ENCODE peak calls at places on chromosomes 3 and 15, in four cellular contexts. O, S, D and V are unnamed samples. For H3K9me3, the result is how much of the 10 kb centered on the place peaks cover.

GRCh38 chr3:141840737-141841544 is 35.5 kb upstream of the ATP1B3 start:
- DNase-seq in O (no peak), S (no peak), D (no peak), V (no peak)

GRCh38 chr15:91912336-91912735 is 58.8 kb downstream of the SLCO3A1 start:
- DNase-seq in O (no peak), S (no peak), D (no peak), V (no peak)

GRCh38 chr3:45642731-45643152 is 46.5 kb upstream of the SACM1L start:
- DNase-seq in O (no peak), S (no peak), D (no peak), V (no peak)

GRCh38 chr3:172201136-172201989 is 162.0 kb downstream of the FNDC3B start:
- DNase-seq in O (no peak), S (no peak), D (peak), V (no peak)

GRCh38 chr15:44482088-44482487 is 54.7 kb downstream of the CTDSPL2 start:
- DNase-seq in O (no peak), S (no peak), D (no peak), V (no peak)

GRCh38 chr15:101528108-101528916 is 38.8 kb upstream of the PCSK6 start:
- DNase-seq in O (no peak), S (no peak), D (peak), V (no peak)

GRCh38 chr3:120544361-120544760 is 51.8 kb upstream of the NDUFB4 start:
- DNase-seq in O (no peak), S (no peak), D (no peak), V (no peak)

GRCh38 chr3:108132727-108133373 is 42.0 kb upstream of the CD47 start:
- DNase-seq in O (no peak), S (no peak), D (no peak), V (no peak)

GRCh38 chr3:5110307-5110706 is 11.8 kb upstream of the ARL8B start:
- DNase-seq in O (no peak), S (no peak), D (no peak), V (no peak)

GRCh38 chr15:33114484-33114767 is 80.1 kb downstream of the FMN1 start:
- DNase-seq in O (no peak), S (no peak), D (no peak), V (no peak)

GRCh38 chr3:11655188-11655928 is 11.6 kb upstream of the VGLL4 start:
- DNase-seq in O (no peak), S (no peak), D (no peak), V (no peak)

DNA sequence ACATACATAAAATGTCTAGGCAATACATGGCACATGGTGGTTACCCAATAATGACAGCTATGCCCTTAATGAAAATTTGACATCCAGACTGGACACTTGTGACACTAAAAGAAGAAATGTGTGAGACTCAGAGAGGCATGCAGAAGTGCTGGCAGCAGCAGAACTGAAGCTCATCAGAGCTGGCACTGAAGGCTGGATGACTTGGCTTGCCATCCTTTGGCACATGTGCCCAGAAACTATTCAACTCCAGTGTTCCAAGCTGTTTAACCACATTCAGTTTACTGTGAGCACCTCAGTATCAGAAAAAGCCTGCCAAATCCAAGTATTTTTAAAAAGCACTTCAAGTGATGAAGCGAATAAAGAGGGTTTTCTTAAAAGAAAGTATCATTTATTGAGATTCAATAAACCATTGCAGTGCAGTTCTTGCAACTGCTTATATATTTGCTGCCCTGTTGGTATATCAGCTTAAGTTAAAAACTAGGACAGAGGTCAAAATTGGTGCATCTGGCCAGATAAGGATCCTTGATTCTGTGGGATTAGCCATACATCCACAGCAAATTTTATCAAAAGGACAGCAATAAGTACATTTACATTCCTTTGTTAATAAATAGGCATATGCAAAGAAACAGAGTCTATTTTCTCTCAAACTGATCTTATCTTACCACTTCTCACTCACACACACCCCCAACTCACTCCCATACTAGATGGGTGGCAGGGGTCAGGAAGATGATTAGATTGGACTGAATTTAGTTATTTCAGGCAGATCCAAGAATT is 15.8 kb downstream of the IGSF11 start:
- DNase-seq in O (no peak), S (no peak), D (no peak), V (no peak)
- H3K9me3 ChIP-seq in O (under half), S (under half), D (under half), V (under half)

DNA sequence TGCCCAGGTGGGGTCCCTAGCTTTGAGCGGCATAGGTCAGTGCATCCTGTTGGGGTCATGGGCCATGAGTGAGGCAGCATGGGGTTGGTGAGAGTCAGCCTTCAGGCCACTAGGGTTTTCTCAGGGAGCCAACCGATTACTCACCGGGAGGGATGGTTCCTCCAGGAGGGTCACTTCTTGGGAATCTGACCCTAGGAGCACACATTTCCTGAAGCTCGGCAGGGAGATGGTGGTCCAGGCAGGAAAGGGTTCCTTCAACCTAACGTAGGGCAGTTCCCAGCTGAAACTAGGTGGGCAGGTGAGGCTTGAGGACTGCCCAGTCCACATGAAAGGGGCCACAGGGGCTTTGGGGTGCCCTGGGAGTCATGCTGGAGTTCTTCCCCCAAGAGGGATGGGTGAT is 218.0 kb downstream of the UBE3A start:
- DNase-seq in O (no peak), S (no peak), D (no peak), V (no peak)
- H3K9me3 ChIP-seq in O (under half), S (under half), D (under half), V (under half)

GRCh38 chr15:56228854-56229253 is 14.8 kb downstream of the RFX7 start:
- DNase-seq in O (no peak), S (no peak), D (no peak), V (no peak)

GRCh38 chr15:56225520-56225919 is 18.2 kb downstream of the RFX7 start:
- DNase-seq in O (no peak), S (no peak), D (no peak), V (no peak)

GRCh38 chr15:56227315-56227714 is 16.4 kb downstream of the RFX7 start:
- DNase-seq in O (no peak), S (no peak), D (no peak), V (no peak)

GRCh38 chr15:56228352-56228751 is 15.3 kb downstream of the RFX7 start:
- DNase-seq in O (no peak), S (no peak), D (no peak), V (no peak)

GRCh38 chr15:56227780-56228179 is 15.9 kb downstream of the RFX7 start:
- DNase-seq in O (no peak), S (no peak), D (no peak), V (no peak)
- H3K9me3 ChIP-seq in O (under half), S (under half), D (under half), V (under half)

GRCh38 chr15:97026781-97027180 is 696.3 kb downstream of the NR2F2 start:
- DNase-seq in O (no peak), S (no peak), D (no peak), V (no peak)
- H3K9me3 ChIP-seq in O (under half), S (under half), D (under half), V (under half)